ENCODE peak calls at places on chromosome 18, in eight cellular contexts. One of them, this sample, is unnamed.

GRCh38 chr18:76721207-76721996 is 101.0 kb upstream of the ZNF236 start:
- DNase-seq in type B pancreatic cell: no peak
- DNase-seq in mammary epithelial cell: no peak
- DNase-seq in lower lobe of right lung: no peak
- DNase-seq in ascending aorta: no peak
- DNase-seq in astrocyte: no peak
- DNase-seq in fibroblast of lung: no peak
- DNase-seq in nephron progenitor cell: no peak
- DNase-seq in this sample: no peak

GRCh38 chr18:62991959-62992358 is 276.6 kb downstream of the PHLPP1 start:
- DNase-seq in lower lobe of right lung: no peak
- DNase-seq in mammary epithelial cell: no peak
- DNase-seq in astrocyte: no peak
- DNase-seq in fibroblast of lung: no peak
- DNase-seq in nephron progenitor cell: no peak
- DNase-seq in ascending aorta: no peak
- DNase-seq in type B pancreatic cell: no peak
- DNase-seq in this sample: no peak

GRCh38 chr18:10164241-10165160 is 250.7 kb downstream of the VAPA start:
- DNase-seq in ascending aorta: peak; percentile 12
- DNase-seq in mammary epithelial cell: no peak
- DNase-seq in nephron progenitor cell: no peak
- DNase-seq in lower lobe of right lung: no peak
- DNase-seq in astrocyte: no peak
- DNase-seq in fibroblast of lung: no peak
- DNase-seq in type B pancreatic cell: no peak
- DNase-seq in this sample: no peak

GRCh38 chr18:65206551-65207260 is 544.1 kb upstream of the CDH7 start:
- DNase-seq in ascending aorta: no peak
- DNase-seq in nephron progenitor cell: peak; percentile 24
- DNase-seq in type B pancreatic cell: no peak
- DNase-seq in mammary epithelial cell: no peak
- DNase-seq in astrocyte: no peak
- DNase-seq in lower lobe of right lung: peak; percentile 36
- DNase-seq in fibroblast of lung: no peak
- DNase-seq in this sample: no peak

GRCh38 chr18:26089247-26090129 is 925 bp downstream of the SS18 start:
- DNase-seq in astrocyte: peak; percentile 25
- DNase-seq in fibroblast of lung: peak; percentile 48
- DNase-seq in type B pancreatic cell: no peak
- DNase-seq in ascending aorta: no peak
- DNase-seq in mammary epithelial cell: peak; percentile 40
- DNase-seq in nephron progenitor cell: peak; percentile 82
- DNase-seq in lower lobe of right lung: no peak
- DNase-seq in this sample: peak; percentile 10

GRCh38 chr18:43846302-43846701 is 569.0 kb upstream of the SYT4 start:
- DNase-seq in ascending aorta: no peak
- DNase-seq in nephron progenitor cell: no peak
- DNase-seq in mammary epithelial cell: no peak
- DNase-seq in fibroblast of lung: no peak
- DNase-seq in astrocyte: no peak
- DNase-seq in type B pancreatic cell: no peak
- DNase-seq in lower lobe of right lung: no peak
- DNase-seq in this sample: no peak

GRCh38 chr18:42931501-42931900 is 184.0 kb downstream of the RIT2 start:
- DNase-seq in type B pancreatic cell: no peak
- DNase-seq in nephron progenitor cell: no peak
- DNase-seq in mammary epithelial cell: no peak
- DNase-seq in fibroblast of lung: peak; percentile 92
- DNase-seq in ascending aorta: no peak
- DNase-seq in astrocyte: peak; percentile 87
- DNase-seq in lower lobe of right lung: no peak
- DNase-seq in this sample: no peak

GRCh38 chr18:76903386-76903785 is 81.0 kb downstream of the ZNF236 start:
- DNase-seq in mammary epithelial cell: no peak
- DNase-seq in astrocyte: no peak
- DNase-seq in fibroblast of lung: peak; percentile 6
- DNase-seq in nephron progenitor cell: no peak
- DNase-seq in type B pancreatic cell: no peak
- DNase-seq in ascending aorta: no peak
- DNase-seq in lower lobe of right lung: no peak
- DNase-seq in this sample: no peak

GRCh38 chr18:27860701-27861107 is 316.2 kb downstream of the CDH2 start:
- DNase-seq in ascending aorta: no peak
- DNase-seq in mammary epithelial cell: peak; percentile 8
- DNase-seq in fibroblast of lung: peak; percentile 82
- DNase-seq in type B pancreatic cell: no peak
- DNase-seq in lower lobe of right lung: no peak
- DNase-seq in astrocyte: peak; percentile 75
- DNase-seq in nephron progenitor cell: peak; percentile 3
- DNase-seq in this sample: no peak

GRCh38 chr18:63237486-63237885 is 82.1 kb downstream of the BCL2 start:
- DNase-seq in mammary epithelial cell: no peak
- DNase-seq in fibroblast of lung: peak; percentile 53
- DNase-seq in lower lobe of right lung: no peak
- DNase-seq in type B pancreatic cell: no peak
- DNase-seq in nephron progenitor cell: no peak
- DNase-seq in astrocyte: no peak
- DNase-seq in ascending aorta: no peak
- DNase-seq in this sample: no peak

GRCh38 chr18:9575558-9575957 is 38.8 kb downstream of the PPP4R1 start:
- DNase-seq in type B pancreatic cell: peak; percentile 72
- DNase-seq in astrocyte: peak; percentile 91
- DNase-seq in ascending aorta: peak; percentile 91
- DNase-seq in nephron progenitor cell: peak; percentile 61
- DNase-seq in mammary epithelial cell: peak; percentile 74
- DNase-seq in fibroblast of lung: peak; percentile 92
- DNase-seq in lower lobe of right lung: peak; percentile 66
- DNase-seq in this sample: peak; percentile 51

GRCh38 chr18:23573948-23574431 is 12.3 kb downstream of the NPC1 start:
- DNase-seq in fibroblast of lung: peak; percentile 85
- DNase-seq in ascending aorta: no peak
- DNase-seq in astrocyte: peak; percentile 82
- DNase-seq in type B pancreatic cell: no peak
- DNase-seq in lower lobe of right lung: peak; percentile 60
- DNase-seq in mammary epithelial cell: peak; percentile 86
- DNase-seq in nephron progenitor cell: no peak
- DNase-seq in this sample: no peak

GRCh38 chr18:61676763-61677434 is 215.9 kb downstream of the RNF152 start:
- DNase-seq in fibroblast of lung: peak; percentile 32
- DNase-seq in nephron progenitor cell: no peak
- DNase-seq in ascending aorta: no peak
- DNase-seq in astrocyte: peak; percentile 21
- DNase-seq in type B pancreatic cell: no peak
- DNase-seq in mammary epithelial cell: no peak
- DNase-seq in lower lobe of right lung: no peak
- DNase-seq in this sample: no peak

GRCh38 chr18:62717059-62717849 is 1.9 kb downstream of the PHLPP1 start:
- DNase-seq in fibroblast of lung: peak; percentile 73
- DNase-seq in type B pancreatic cell: no peak
- DNase-seq in nephron progenitor cell: peak; percentile 23
- DNase-seq in lower lobe of right lung: no peak
- DNase-seq in astrocyte: peak; percentile 70
- DNase-seq in ascending aorta: no peak
- DNase-seq in mammary epithelial cell: peak; percentile 89
- DNase-seq in this sample: no peak

GRCh38 chr18:37537868-37538525 is 27.6 kb downstream of the CELF4 start:
- DNase-seq in astrocyte: peak; percentile 8
- DNase-seq in fibroblast of lung: peak; percentile 33
- DNase-seq in ascending aorta: peak; percentile 69
- DNase-seq in type B pancreatic cell: peak; percentile 87
- DNase-seq in nephron progenitor cell: peak; percentile 93
- DNase-seq in mammary epithelial cell: peak; percentile 37
- DNase-seq in lower lobe of right lung: peak; percentile 80
- DNase-seq in this sample: peak; percentile 87

GRCh38 chr18:36376361-36376760 is 78.8 kb downstream of the FHOD3 start:
- DNase-seq in lower lobe of right lung: no peak
- DNase-seq in nephron progenitor cell: no peak
- DNase-seq in mammary epithelial cell: no peak
- DNase-seq in ascending aorta: no peak
- DNase-seq in astrocyte: no peak
- DNase-seq in type B pancreatic cell: no peak
- DNase-seq in fibroblast of lung: peak; percentile 59
- DNase-seq in this sample: no peak

GRCh38 chr18:12305930-12306629 is 2.0 kb upstream of the TUBB6 start:
- DNase-seq in type B pancreatic cell: no peak
- DNase-seq in fibroblast of lung: no peak
- DNase-seq in astrocyte: no peak
- DNase-seq in mammary epithelial cell: no peak
- DNase-seq in nephron progenitor cell: peak; percentile 31
- DNase-seq in ascending aorta: no peak
- DNase-seq in lower lobe of right lung: no peak
- DNase-seq in this sample: no peak

GRCh38 chr18:9100796-9101195 is 1.7 kb upstream of the NDUFV2 start:
- DNase-seq in astrocyte: no peak
- DNase-seq in fibroblast of lung: no peak
- DNase-seq in type B pancreatic cell: no peak
- DNase-seq in lower lobe of right lung: no peak
- DNase-seq in nephron progenitor cell: no peak
- DNase-seq in mammary epithelial cell: no peak
- DNase-seq in ascending aorta: no peak
- DNase-seq in this sample: no peak

GRCh38 chr18:67381608-67382150 is 134.8 kb downstream of the DSEL start:
- DNase-seq in fibroblast of lung: no peak
- DNase-seq in type B pancreatic cell: no peak
- DNase-seq in mammary epithelial cell: no peak
- DNase-seq in ascending aorta: no peak
- DNase-seq in nephron progenitor cell: no peak
- DNase-seq in astrocyte: no peak
- DNase-seq in lower lobe of right lung: no peak
- DNase-seq in this sample: no peak

GRCh38 chr18:36889742-36890141 is 60.8 kb downstream of the KIAA1328 start:
- DNase-seq in mammary epithelial cell: no peak
- DNase-seq in astrocyte: no peak
- DNase-seq in fibroblast of lung: no peak
- DNase-seq in lower lobe of right lung: no peak
- DNase-seq in type B pancreatic cell: no peak
- DNase-seq in ascending aorta: no peak
- DNase-seq in nephron progenitor cell: no peak
- DNase-seq in this sample: no peak

GRCh38 chr18:48934400-48934707 is 16.4 kb downstream of the SMAD7 start:
- DNase-seq in astrocyte: no peak
- DNase-seq in mammary epithelial cell: no peak
- DNase-seq in lower lobe of right lung: no peak
- DNase-seq in nephron progenitor cell: no peak
- DNase-seq in fibroblast of lung: no peak
- DNase-seq in ascending aorta: no peak
- DNase-seq in type B pancreatic cell: no peak
- DNase-seq in this sample: no peak

GRCh38 chr18:79789091-79789891 is 8.4 kb upstream of the KCNG2 start:
- DNase-seq in type B pancreatic cell: no peak
- DNase-seq in ascending aorta: no peak
- DNase-seq in nephron progenitor cell: no peak
- DNase-seq in astrocyte: no peak
- DNase-seq in fibroblast of lung: no peak
- DNase-seq in mammary epithelial cell: no peak
- DNase-seq in lower lobe of right lung: no peak
- DNase-seq in this sample: no peak

GRCh38 chr18:75130591-75131274 is 78.2 kb downstream of the PTGR3 start:
- DNase-seq in fibroblast of lung: no peak
- DNase-seq in lower lobe of right lung: no peak
- DNase-seq in astrocyte: no peak
- DNase-seq in ascending aorta: no peak
- DNase-seq in nephron progenitor cell: no peak
- DNase-seq in type B pancreatic cell: no peak
- DNase-seq in mammary epithelial cell: no peak
- DNase-seq in this sample: no peak
- TF ChIP-seq CTCF in fibroblast of lung: peak; percentile 47
- TF ChIP-seq CTCF in lower lobe of right lung: no peak
- TF ChIP-seq CTCF in astrocyte: no peak
- TF ChIP-seq CTCF in ascending aorta: no peak
- TF ChIP-seq CTCF in nephron progenitor cell: no peak
- TF ChIP-seq CTCF in type B pancreatic cell: no peak
- TF ChIP-seq CTCF in mammary epithelial cell: no peak
- TF ChIP-seq CTCF in this sample: no peak

DNA sequence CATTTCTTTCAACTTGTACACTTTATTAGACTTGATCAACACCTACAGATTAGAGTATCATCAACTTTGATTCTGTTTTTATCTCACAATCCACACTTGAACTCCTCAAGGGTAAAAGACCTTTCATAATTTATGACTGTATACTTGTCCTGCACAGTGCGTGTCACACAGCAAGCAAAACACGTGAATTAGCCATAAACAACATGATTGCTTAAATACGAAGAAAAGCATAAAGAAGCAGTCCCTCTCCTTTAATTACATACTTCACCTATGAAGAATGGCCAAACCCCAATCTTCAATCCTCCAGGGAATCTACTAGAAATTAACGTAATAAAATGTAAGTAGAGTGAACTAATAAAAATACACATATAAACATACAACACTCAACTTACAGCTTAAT is 13.6 kb downstream of the TMX3 start:
- DNase-seq in type B pancreatic cell: no peak
- DNase-seq in mammary epithelial cell: no peak
- DNase-seq in ascending aorta: no peak
- DNase-seq in lower lobe of right lung: no peak
- DNase-seq in astrocyte: no peak
- DNase-seq in nephron progenitor cell: no peak
- DNase-seq in fibroblast of lung: no peak
- DNase-seq in this sample: no peak
- TF ChIP-seq CTCF in type B pancreatic cell: no peak
- TF ChIP-seq CTCF in mammary epithelial cell: no peak
- TF ChIP-seq CTCF in ascending aorta: no peak
- TF ChIP-seq CTCF in lower lobe of right lung: no peak
- TF ChIP-seq CTCF in astrocyte: no peak
- TF ChIP-seq CTCF in nephron progenitor cell: no peak
- TF ChIP-seq CTCF in fibroblast of lung: no peak
- TF ChIP-seq CTCF in this sample: no peak

GRCh38 chr18:32261003-32261402 is 71.2 kb downstream of the MEP1B start:
- DNase-seq in type B pancreatic cell: no peak
- DNase-seq in fibroblast of lung: no peak
- DNase-seq in nephron progenitor cell: no peak
- DNase-seq in ascending aorta: no peak
- DNase-seq in lower lobe of right lung: no peak
- DNase-seq in astrocyte: no peak
- DNase-seq in mammary epithelial cell: no peak
- DNase-seq in this sample: no peak
- TF ChIP-seq CTCF in type B pancreatic cell: peak; percentile 51
- TF ChIP-seq CTCF in fibroblast of lung: peak; percentile 8
- TF ChIP-seq CTCF in nephron progenitor cell: no peak
- TF ChIP-seq CTCF in ascending aorta: no peak
- TF ChIP-seq CTCF in lower lobe of right lung: no peak
- TF ChIP-seq CTCF in astrocyte: peak; percentile 7
- TF ChIP-seq CTCF in mammary epithelial cell: peak; percentile 24
- TF ChIP-seq CTCF in this sample: no peak

DNA sequence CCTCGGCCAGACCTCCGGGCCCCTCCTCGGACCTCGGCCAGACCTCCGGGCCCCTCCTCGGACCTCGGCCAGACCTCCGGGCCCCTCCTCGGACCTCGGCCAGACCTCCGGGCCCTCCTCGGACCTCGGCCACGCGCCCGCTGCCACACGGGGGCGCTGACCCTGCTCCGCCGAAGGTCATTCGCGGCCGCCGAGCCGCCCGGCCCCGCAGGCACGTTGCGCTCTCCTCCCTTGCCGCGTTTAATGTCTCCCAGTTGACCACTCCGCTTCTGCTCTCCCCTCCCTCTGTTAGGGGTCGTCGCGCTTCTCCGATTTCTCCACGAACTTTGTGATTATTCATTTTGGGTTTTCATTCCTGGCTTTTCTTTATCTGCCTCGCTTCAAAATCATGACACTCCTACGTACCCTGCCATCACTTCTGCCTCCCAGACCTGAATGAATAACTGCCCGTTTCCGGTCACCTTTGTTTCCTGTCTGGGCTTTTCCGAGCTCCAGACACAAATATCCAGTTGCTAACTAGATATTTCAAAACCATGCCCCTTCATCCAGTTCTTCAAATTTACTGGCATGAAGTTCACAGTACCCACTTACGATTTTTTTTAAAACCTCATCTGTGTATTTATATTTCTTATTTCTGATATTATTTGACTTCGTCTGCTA is 14.8 kb upstream of the COLEC12 start:
- DNase-seq in ascending aorta: no peak
- DNase-seq in type B pancreatic cell: no peak
- DNase-seq in astrocyte: no peak
- DNase-seq in nephron progenitor cell: no peak
- DNase-seq in mammary epithelial cell: no peak
- DNase-seq in fibroblast of lung: no peak
- DNase-seq in lower lobe of right lung: no peak
- DNase-seq in this sample: no peak
- TF ChIP-seq CTCF in ascending aorta: no peak
- TF ChIP-seq CTCF in type B pancreatic cell: no peak
- TF ChIP-seq CTCF in astrocyte: no peak
- TF ChIP-seq CTCF in nephron progenitor cell: no peak
- TF ChIP-seq CTCF in mammary epithelial cell: no peak
- TF ChIP-seq CTCF in fibroblast of lung: no peak
- TF ChIP-seq CTCF in lower lobe of right lung: no peak
- TF ChIP-seq CTCF in this sample: no peak

This sample was measured in GM10248.